ENCODE peak calls at places on chromosomes 12 and 14, in seven cellular contexts. One of them, this sample, is unnamed.

GRCh38 chr12:52776913-52777395 is at the start of gene KRT76:
- DNase-seq in GM23338: no peak
- DNase-seq in HCT116: no peak
- DNase-seq in transverse colon: no peak
- DNase-seq in HepG2: no peak
- DNase-seq in sigmoid colon: no peak
- DNase-seq in H1: no peak
- DNase-seq in this sample: no peak

GRCh38 chr12:13234045-13234641 is 37.6 kb downstream of the EMP1 start:
- DNase-seq in HepG2: peak; percentile 34
- DNase-seq in H1: peak; percentile 69
- DNase-seq in GM23338: peak; percentile 88
- DNase-seq in transverse colon: peak; percentile 48
- DNase-seq in sigmoid colon: no peak
- DNase-seq in HCT116: peak; percentile 61
- DNase-seq in this sample: no peak

GRCh38 chr12:95998611-95999300 is 2.6 kb upstream of the HAL start:
- DNase-seq in sigmoid colon: no peak
- DNase-seq in HepG2: peak; percentile 65
- DNase-seq in H1: no peak
- DNase-seq in HCT116: peak; percentile 35
- DNase-seq in GM23338: peak; percentile 91
- DNase-seq in transverse colon: peak; percentile 33
- DNase-seq in this sample: peak; percentile 25

GRCh38 chr14:39107624-39108023 is 4.6 kb upstream of the SEC23A start:
- DNase-seq in HCT116: no peak
- DNase-seq in transverse colon: no peak
- DNase-seq in H1: no peak
- DNase-seq in GM23338: peak; percentile 71
- DNase-seq in HepG2: peak; percentile 78
- DNase-seq in sigmoid colon: no peak
- DNase-seq in this sample: no peak

GRCh38 chr12:109449845-109450532 is 27.1 kb downstream of the KCTD10 start:
- DNase-seq in H1: no peak
- DNase-seq in HepG2: no peak
- DNase-seq in HCT116: no peak
- DNase-seq in GM23338: peak; percentile 69
- DNase-seq in transverse colon: peak; percentile 62
- DNase-seq in sigmoid colon: no peak
- DNase-seq in this sample: no peak

GRCh38 chr14:77580964-77581505 is 35.4 kb downstream of the SPTLC2 start:
- DNase-seq in transverse colon: no peak
- DNase-seq in sigmoid colon: no peak
- DNase-seq in HCT116: no peak
- DNase-seq in GM23338: no peak
- DNase-seq in HepG2: no peak
- DNase-seq in H1: no peak
- DNase-seq in this sample: no peak

GRCh38 chr12:56362130-56363059 is at the start of gene APOF:
- DNase-seq in GM23338: no peak
- DNase-seq in sigmoid colon: peak; percentile 34
- DNase-seq in HepG2: peak; percentile 92
- DNase-seq in H1: no peak
- DNase-seq in HCT116: no peak
- DNase-seq in transverse colon: no peak
- DNase-seq in this sample: no peak

GRCh38 chr12:30909721-30910350 is 16.7 kb upstream of the TSPAN11 start:
- DNase-seq in HCT116: no peak
- DNase-seq in transverse colon: no peak
- DNase-seq in H1: no peak
- DNase-seq in HepG2: no peak
- DNase-seq in GM23338: peak; percentile 15
- DNase-seq in sigmoid colon: no peak
- DNase-seq in this sample: no peak

GRCh38 chr12:94640134-94640928 is 10.0 kb downstream of the TMCC3 start:
- DNase-seq in transverse colon: peak; percentile 17
- DNase-seq in sigmoid colon: no peak
- DNase-seq in HCT116: no peak
- DNase-seq in GM23338: no peak
- DNase-seq in H1: no peak
- DNase-seq in HepG2: no peak
- DNase-seq in this sample: no peak

GRCh38 chr12:23950775-23951391 is 1.4 kb upstream of the SOX5 start:
- DNase-seq in GM23338: peak; percentile 7
- DNase-seq in transverse colon: no peak
- DNase-seq in HepG2: peak; percentile 66
- DNase-seq in sigmoid colon: no peak
- DNase-seq in H1: peak; percentile 44
- DNase-seq in HCT116: no peak
- DNase-seq in this sample: no peak

GRCh38 chr14:32933623-32933942 is 5.1 kb upstream of the NPAS3 start:
- DNase-seq in H1: no peak
- DNase-seq in sigmoid colon: no peak
- DNase-seq in GM23338: peak; percentile 74
- DNase-seq in HepG2: no peak
- DNase-seq in HCT116: no peak
- DNase-seq in transverse colon: no peak
- DNase-seq in this sample: no peak

GRCh38 chr12:124509300-124509675 is 58.1 kb downstream of the NCOR2 start:
- DNase-seq in HepG2: no peak
- DNase-seq in HCT116: no peak
- DNase-seq in transverse colon: no peak
- DNase-seq in GM23338: no peak
- DNase-seq in sigmoid colon: no peak
- DNase-seq in H1: no peak
- DNase-seq in this sample: no peak

GRCh38 chr12:22672951-22673350 is 48.0 kb downstream of the ETNK1 start:
- DNase-seq in sigmoid colon: no peak
- DNase-seq in HepG2: no peak
- DNase-seq in H1: no peak
- DNase-seq in transverse colon: no peak
- DNase-seq in HCT116: no peak
- DNase-seq in GM23338: no peak
- DNase-seq in this sample: no peak

GRCh38 chr12:15701212-15701611 is 88.0 kb downstream of the EPS8 start:
- DNase-seq in transverse colon: no peak
- DNase-seq in sigmoid colon: no peak
- DNase-seq in GM23338: no peak
- DNase-seq in HCT116: no peak
- DNase-seq in HepG2: no peak
- DNase-seq in H1: no peak
- DNase-seq in this sample: no peak

GRCh38 chr12:40215977-40216376 is 8.8 kb upstream of the LRRK2 start:
- DNase-seq in GM23338: no peak
- DNase-seq in transverse colon: no peak
- DNase-seq in sigmoid colon: no peak
- DNase-seq in H1: no peak
- DNase-seq in HCT116: no peak
- DNase-seq in HepG2: no peak
- DNase-seq in this sample: no peak

GRCh38 chr12:106144847-106145246 is 6.1 kb upstream of the NUAK1 start:
- DNase-seq in HepG2: no peak
- DNase-seq in GM23338: no peak
- DNase-seq in sigmoid colon: no peak
- DNase-seq in H1: no peak
- DNase-seq in HCT116: no peak
- DNase-seq in transverse colon: no peak
- DNase-seq in this sample: no peak

GRCh38 chr12:93738199-93739058 is 61.3 kb downstream of the CRADD start:
- DNase-seq in HCT116: no peak
- DNase-seq in HepG2: no peak
- DNase-seq in transverse colon: no peak
- DNase-seq in H1: no peak
- DNase-seq in sigmoid colon: peak; percentile 72
- DNase-seq in GM23338: no peak
- DNase-seq in this sample: no peak

GRCh38 chr12:26719852-26720251 is 113.1 kb downstream of the ITPR2 start:
- DNase-seq in HepG2: no peak
- DNase-seq in HCT116: no peak
- DNase-seq in GM23338: no peak
- DNase-seq in H1: no peak
- DNase-seq in transverse colon: no peak
- DNase-seq in sigmoid colon: no peak
- DNase-seq in this sample: no peak

GRCh38 chr12:10366875-10367274 is 23.0 kb downstream of the KLRK1 start:
- DNase-seq in sigmoid colon: no peak
- DNase-seq in GM23338: no peak
- DNase-seq in transverse colon: no peak
- DNase-seq in H1: no peak
- DNase-seq in HepG2: peak; percentile 23
- DNase-seq in HCT116: no peak
- DNase-seq in this sample: no peak

GRCh38 chr12:15088115-15088514 is 115.3 kb downstream of the PDE6H start:
- DNase-seq in HCT116: no peak
- DNase-seq in sigmoid colon: no peak
- DNase-seq in HepG2: no peak
- DNase-seq in transverse colon: no peak
- DNase-seq in GM23338: no peak
- DNase-seq in H1: no peak
- DNase-seq in this sample: no peak

GRCh38 chr14:94560782-94561655 is at the start of gene SERPINA4:
- DNase-seq in HepG2: peak; percentile 50
- DNase-seq in HCT116: no peak
- DNase-seq in sigmoid colon: no peak
- DNase-seq in H1: no peak
- DNase-seq in transverse colon: no peak
- DNase-seq in GM23338: no peak
- DNase-seq in this sample: no peak

GRCh38 chr14:91378945-91379932 is 38.4 kb downstream of the CCDC88C start:
- DNase-seq in transverse colon: peak; percentile 12
- DNase-seq in HepG2: peak; percentile 58
- DNase-seq in HCT116: no peak
- DNase-seq in sigmoid colon: no peak
- DNase-seq in GM23338: no peak
- DNase-seq in H1: no peak
- DNase-seq in this sample: no peak

GRCh38 chr14:91380116-91380515 is 37.5 kb downstream of the CCDC88C start:
- DNase-seq in sigmoid colon: no peak
- DNase-seq in HCT116: no peak
- DNase-seq in HepG2: no peak
- DNase-seq in GM23338: no peak
- DNase-seq in H1: no peak
- DNase-seq in transverse colon: no peak
- DNase-seq in this sample: no peak

GRCh38 chr14:91381801-91382670 is 35.6 kb downstream of the CCDC88C start:
- DNase-seq in HCT116: no peak
- DNase-seq in H1: no peak
- DNase-seq in sigmoid colon: no peak
- DNase-seq in transverse colon: no peak
- DNase-seq in HepG2: no peak
- DNase-seq in GM23338: no peak
- DNase-seq in this sample: no peak

GRCh38 chr14:91382712-91383111 is 34.9 kb downstream of the CCDC88C start:
- DNase-seq in H1: no peak
- DNase-seq in HepG2: no peak
- DNase-seq in transverse colon: no peak
- DNase-seq in HCT116: no peak
- DNase-seq in GM23338: no peak
- DNase-seq in sigmoid colon: no peak
- DNase-seq in this sample: no peak

DNA sequence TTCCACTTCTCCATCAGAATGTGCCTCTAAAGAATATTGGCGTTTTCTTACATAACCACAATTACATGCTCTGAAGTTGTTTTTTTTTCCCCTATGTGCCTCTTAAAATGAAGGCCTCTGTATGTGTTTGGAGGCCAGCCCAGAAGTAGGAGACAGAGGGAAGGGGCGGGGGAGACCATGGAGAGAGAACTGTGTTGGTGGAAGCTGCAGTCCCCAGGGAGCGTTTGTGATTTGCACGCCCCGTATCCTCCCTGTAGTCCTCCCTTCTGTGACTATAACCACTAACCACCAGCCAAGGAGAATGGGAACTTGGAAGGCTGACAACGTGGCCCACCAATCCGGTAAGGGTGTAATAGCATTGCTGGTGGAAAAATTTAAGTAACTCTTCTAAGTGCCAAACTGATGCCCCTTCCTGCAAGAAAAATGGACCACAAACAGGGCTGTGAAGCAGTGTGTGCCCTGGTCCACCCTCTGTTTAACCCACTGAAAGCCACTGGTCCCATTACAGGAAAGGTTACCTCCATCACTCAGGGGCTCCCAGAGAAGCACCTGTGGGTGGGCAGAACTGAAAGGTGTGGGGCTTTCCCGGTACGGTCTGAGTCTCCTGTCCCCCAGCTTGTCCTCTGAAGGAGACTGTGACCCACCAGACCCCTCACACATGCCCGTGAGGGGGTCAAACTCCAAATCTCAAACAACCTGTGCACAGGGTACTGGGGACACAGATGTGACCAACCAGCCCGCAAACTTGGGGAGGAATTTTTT is 36.8 kb downstream of the CCDC88C start:
- DNase-seq in GM23338: no peak
- DNase-seq in sigmoid colon: no peak
- DNase-seq in HCT116: no peak
- DNase-seq in transverse colon: peak; percentile 10
- DNase-seq in HepG2: no peak
- DNase-seq in H1: no peak
- DNase-seq in this sample: no peak
- TF ChIP-seq POLR2AphosphoS5 in GM23338: no peak
- TF ChIP-seq POLR2AphosphoS5 in sigmoid colon: no peak
- TF ChIP-seq POLR2AphosphoS5 in HCT116: no peak
- TF ChIP-seq POLR2AphosphoS5 in transverse colon: no peak
- TF ChIP-seq POLR2AphosphoS5 in HepG2: no peak
- TF ChIP-seq POLR2AphosphoS5 in H1: no peak
- TF ChIP-seq POLR2AphosphoS5 in this sample: no peak

GRCh38 chr12:118850244-118850825 is 131.0 kb upstream of the SRRM4 start:
- DNase-seq in HepG2: peak; percentile 22
- DNase-seq in GM23338: peak; percentile 82
- DNase-seq in transverse colon: peak; percentile 10
- DNase-seq in sigmoid colon: no peak
- DNase-seq in HCT116: peak; percentile 13
- DNase-seq in H1: peak; percentile 84
- DNase-seq in this sample: no peak
- TF ChIP-seq CTCF in HepG2: peak; percentile 66
- TF ChIP-seq CTCF in GM23338: peak; percentile 86
- TF ChIP-seq CTCF in transverse colon: no peak
- TF ChIP-seq CTCF in sigmoid colon: no peak
- TF ChIP-seq CTCF in HCT116: peak; percentile 89
- TF ChIP-seq CTCF in H1: peak; percentile 80
- TF ChIP-seq CTCF in this sample: peak; percentile 81

DNA sequence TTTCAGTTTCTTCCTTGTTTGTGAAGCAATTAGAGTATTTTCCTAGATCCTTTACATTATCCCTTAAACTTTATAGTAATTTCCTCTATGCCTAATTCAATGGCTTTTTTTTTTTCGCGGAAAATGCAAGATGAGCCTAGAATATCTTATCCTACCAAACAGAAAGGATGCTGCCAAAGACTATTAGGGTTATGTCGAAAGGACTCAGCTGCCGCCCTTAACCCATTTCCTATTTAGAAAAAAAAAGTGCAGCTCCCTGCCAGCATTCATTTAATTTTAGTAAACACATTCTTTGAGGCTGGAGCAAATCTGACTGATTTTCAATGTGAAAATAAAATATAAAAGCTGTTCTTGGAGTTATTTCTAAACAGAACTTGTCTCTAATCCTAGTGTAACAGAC is 8.0 kb upstream of the A2M start:
- DNase-seq in transverse colon: no peak
- DNase-seq in GM23338: no peak
- DNase-seq in sigmoid colon: no peak
- DNase-seq in H1: no peak
- DNase-seq in HepG2: no peak
- DNase-seq in HCT116: no peak
- DNase-seq in this sample: no peak
- H3K27ac ChIP-seq in transverse colon: peak overlapping the region; percentile 51
- H3K27ac ChIP-seq in GM23338: no peak overlapping the region
- H3K27ac ChIP-seq in sigmoid colon: peak overlapping the region; percentile 67
- H3K27ac ChIP-seq in H1: no peak overlapping the region
- H3K27ac ChIP-seq in HepG2: peak overlapping the region; percentile 85
- H3K27ac ChIP-seq in HCT116: no peak overlapping the region
- H3K27ac ChIP-seq in this sample: no peak overlapping the region

GRCh38 chr12:66168410-66168809 is 1.4 kb downstream of the TMBIM4 start:
- DNase-seq in HCT116: no peak
- DNase-seq in HepG2: no peak
- DNase-seq in H1: no peak
- DNase-seq in GM23338: no peak
- DNase-seq in sigmoid colon: no peak
- DNase-seq in transverse colon: no peak
- DNase-seq in this sample: no peak
- TF ChIP-seq POLR2AphosphoS5 in HCT116: no peak
- TF ChIP-seq POLR2AphosphoS5 in HepG2: no peak
- TF ChIP-seq POLR2AphosphoS5 in H1: no peak
- TF ChIP-seq POLR2AphosphoS5 in GM23338: no peak
- TF ChIP-seq POLR2AphosphoS5 in sigmoid colon: no peak
- TF ChIP-seq POLR2AphosphoS5 in transverse colon: no peak
- TF ChIP-seq POLR2AphosphoS5 in this sample: no peak

This sample was measured in Panc1.